ENCODE peak calls at places on chromosome 22, in six cellular contexts. A is ovary; M is small intestine; C is iPS DF 6.9; Y is kidney; Q is CD8-positive, alpha-beta T cell. O is an unnamed sample.
A peak's percentile ranks its signal among the peaks of the same experiment; 100 is the strongest.

GRCh38 chr22:49094151-49094550 is 733.5 kb downstream of the BRD1 start:
- DNase-seq in A (no peak), M (no peak), C (no peak), Y (peak; percentile 55), Q (no peak), O (no peak)

GRCh38 chr22:27358096-27358870 is 443.3 kb downstream of the MN1 start:
- DNase-seq in A (no peak), M (no peak), C (no peak), Y (no peak), Q (no peak), O (no peak)

GRCh38 chr22:50738649-50739227 is 734 bp downstream of the ACR start:
- DNase-seq in A (no peak), M (no peak), C (no peak), Y (peak; percentile 29), Q (no peak), O (no peak)

GRCh38 chr22:17753401-17753989 is 20.8 kb downstream of the BID start:
- DNase-seq in A (peak; percentile 19), M (no peak), C (no peak), Y (no peak), Q (no peak), O (peak; percentile 48)

GRCh38 chr22:49298834-49299750 is 528.6 kb downstream of the BRD1 start:
- DNase-seq in A (no peak), M (no peak), C (no peak), Y (no peak), Q (no peak), O (no peak)

GRCh38 chr22:29697853-29698598 is 21.8 kb upstream of the CABP7 start:
- DNase-seq in A (no peak), M (no peak), C (no peak), Y (no peak), Q (no peak), O (no peak)

GRCh38 chr22:38212442-38212841 is 10.6 kb downstream of the MAFF start:
- DNase-seq in A (no peak), M (no peak), C (no peak), Y (no peak), Q (no peak), O (no peak)

GRCh38 chr22:49390954-49391353 is 436.7 kb downstream of the BRD1 start:
- DNase-seq in A (no peak), M (no peak), C (no peak), Y (no peak), Q (no peak), O (no peak)

GRCh38 chr22:49769691-49770315 is 57.9 kb downstream of the BRD1 start:
- DNase-seq in A (peak; percentile 36), M (no peak), C (no peak), Y (peak; percentile 49), Q (no peak), O (no peak)

GRCh38 chr22:29265929-29266328 is 1.9 kb downstream of the RHBDD3 start:
- DNase-seq in A (peak; percentile 61), M (no peak), C (no peak), Y (no peak), Q (no peak), O (no peak)

GRCh38 chr22:37998543-37998942 is 14.2 kb upstream of the SOX10 start:
- DNase-seq in A (no peak), M (no peak), C (no peak), Y (no peak), Q (no peak), O (no peak)

GRCh38 chr22:20315337-20316216 is 4.3 kb downstream of the DGCR6L start:
- DNase-seq in A (no peak), M (no peak), C (no peak), Y (peak; percentile 67), Q (no peak), O (no peak)

GRCh38 chr22:43627485-43628252 is 184.4 kb downstream of the EFCAB6 start:
- DNase-seq in A (no peak), M (no peak), C (no peak), Y (no peak), Q (no peak), O (no peak)

GRCh38 chr22:50577987-50578775 is at the start of gene CPT1B:
- DNase-seq in A (no peak), M (no peak), C (no peak), Y (no peak), Q (no peak), O (no peak)

GRCh38 chr22:25051073-25051472 is 98.6 kb downstream of the KIAA1671 start:
- DNase-seq in A (no peak), M (no peak), C (peak; percentile 27), Y (no peak), Q (no peak), O (peak; percentile 27)

GRCh38 chr22:44218071-44218470 is 37.3 kb downstream of the PARVG start:
- DNase-seq in A (no peak), M (no peak), C (no peak), Y (no peak), Q (no peak), O (no peak)

GRCh38 chr22:43514476-43515157 is 102.8 kb downstream of the MPPED1 start:
- DNase-seq in A (no peak), M (no peak), C (no peak), Y (peak; percentile 58), Q (no peak), O (no peak)

DNA sequence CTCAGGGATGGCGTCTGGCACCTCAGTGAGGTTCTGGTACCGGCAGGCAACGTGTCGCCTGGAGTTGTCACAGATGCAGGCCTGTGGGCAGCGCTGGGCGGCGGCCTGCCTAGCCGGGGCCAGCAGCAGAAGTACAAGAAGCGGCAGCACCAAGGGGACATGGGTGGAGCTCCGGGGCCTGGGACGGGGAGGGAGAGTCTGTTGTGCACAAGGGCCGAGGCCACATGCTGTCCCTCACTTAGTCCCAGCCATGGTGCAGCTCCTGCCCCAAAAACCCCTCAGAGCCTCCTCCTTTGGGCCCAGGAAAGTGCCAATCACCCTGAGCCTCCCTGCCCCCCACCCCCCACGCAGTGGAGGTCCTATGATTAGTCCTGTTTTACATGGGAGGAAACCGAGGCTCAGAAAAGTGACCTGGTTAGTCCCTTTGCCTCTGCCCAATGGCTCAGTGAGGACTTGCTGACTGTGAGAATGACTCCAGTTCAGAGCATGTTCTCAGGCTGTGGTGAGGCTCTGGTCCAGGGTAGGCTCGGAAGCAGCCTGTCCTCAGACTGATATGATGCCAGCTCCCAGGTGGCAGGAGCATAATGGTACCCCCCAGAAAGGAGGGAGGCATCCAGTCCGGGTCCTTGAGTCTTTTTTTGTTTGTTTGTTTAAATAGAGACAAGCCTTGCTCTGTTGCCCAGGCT is 1.1 kb downstream of the CHADL start:
- DNase-seq in A (no peak), M (no peak), C (no peak), Y (no peak), Q (no peak), O (no peak)
- H3K36me3 ChIP-seq in A (no peaks in the 10 kb centered on the region), M (no peaks in the 10 kb centered on the region), C (no peaks in the 10 kb centered on the region), Y (no peaks in the 10 kb centered on the region), Q (no peaks in the 10 kb centered on the region), O (no peaks in the 10 kb centered on the region)

GRCh38 chr22:36198482-36198881 is 3.1 kb downstream of the APOL4 start:
- DNase-seq in A (no peak), M (no peak), C (no peak), Y (no peak), Q (no peak), O (no peak)

GRCh38 chr22:36197065-36197440 is 4.6 kb downstream of the APOL4 start:
- DNase-seq in A (peak; percentile 86), M (no peak), C (peak; percentile 41), Y (no peak), Q (no peak), O (no peak)

GRCh38 chr22:36194971-36195370 is 6.6 kb downstream of the APOL4 start:
- DNase-seq in A (peak; percentile 57), M (peak; percentile 71), C (peak; percentile 25), Y (no peak), Q (peak; percentile 25), O (peak; percentile 65)

GRCh38 chr22:36197601-36198146 is 3.9 kb downstream of the APOL4 start:
- DNase-seq in A (peak; percentile 63), M (no peak), C (no peak), Y (no peak), Q (no peak), O (no peak)

DNA sequence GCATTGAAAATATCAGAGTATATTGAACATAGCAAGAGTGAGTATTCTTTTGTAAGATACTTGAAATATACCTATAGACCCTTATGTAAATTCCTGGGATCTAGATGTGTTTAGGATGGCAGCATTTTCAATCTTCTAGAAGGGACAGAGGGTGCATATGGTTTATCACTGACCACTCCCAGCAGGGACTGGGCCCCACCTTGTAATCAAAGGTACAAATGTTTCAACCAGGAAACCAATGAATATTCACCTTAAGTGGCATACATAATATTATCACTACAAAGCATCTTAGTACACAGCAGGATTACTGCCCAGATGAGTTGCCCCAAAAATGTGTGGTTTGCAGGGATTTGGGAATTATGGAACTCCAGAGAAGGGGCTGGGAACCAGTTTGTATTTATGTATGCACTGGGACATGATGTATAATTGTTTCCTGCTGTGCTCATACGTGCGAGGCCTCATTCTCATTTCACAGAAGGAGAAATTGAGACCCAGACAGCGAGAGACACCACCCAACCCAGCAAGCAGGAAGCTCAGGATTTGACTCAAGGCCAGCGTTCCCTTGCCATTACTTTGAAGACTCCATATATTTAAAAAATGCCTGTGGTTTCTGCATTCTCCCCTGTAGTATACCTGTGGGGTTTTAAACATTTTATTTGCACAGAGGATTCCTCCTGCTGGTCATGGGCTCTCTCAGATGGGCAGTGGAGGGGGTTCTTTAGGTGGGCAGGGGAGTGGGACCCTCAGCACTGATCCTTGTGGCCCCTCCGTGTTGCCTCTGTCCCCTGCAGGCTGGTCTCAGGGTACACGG is 5.2 kb downstream of the APOL4 start:
- DNase-seq in A (no peak), M (peak; percentile 55), C (no peak), Y (no peak), Q (no peak), O (no peak)
- H3K36me3 ChIP-seq in A (no peaks in the 10 kb centered on the region), M (no peaks in the 10 kb centered on the region), C (no peaks in the 10 kb centered on the region), Y (no peaks in the 10 kb centered on the region), Q (no peaks in the 10 kb centered on the region), O (no peaks in the 10 kb centered on the region)

DNA sequence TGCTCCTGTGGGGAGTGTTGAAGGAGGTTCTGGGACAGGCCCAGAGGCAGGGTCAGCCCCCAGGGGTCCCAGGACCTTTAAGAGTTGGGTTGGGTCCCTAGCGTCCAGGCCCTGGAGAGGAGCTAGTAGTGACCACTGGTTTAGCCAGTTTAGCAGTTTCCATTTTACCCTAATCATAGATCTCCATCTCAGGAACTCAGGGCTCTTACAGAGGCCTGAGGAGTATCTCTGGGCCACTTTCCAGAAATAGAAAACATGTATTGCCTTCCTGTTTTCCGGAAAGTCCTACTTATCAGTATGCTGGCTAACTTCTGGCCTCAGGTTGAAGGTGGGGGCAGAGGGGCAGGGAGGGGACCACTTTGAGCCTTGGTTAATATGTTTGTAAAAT is 13.5 kb downstream of the NCF4 start:
- DNase-seq in A (no peak), M (no peak), C (no peak), Y (no peak), Q (no peak), O (no peak)
- H3K36me3 ChIP-seq in A (no peaks in the 10 kb centered on the region), M (no peaks in the 10 kb centered on the region), C (no peaks in the 10 kb centered on the region), Y (no peaks in the 10 kb centered on the region), Q (no peaks in the 10 kb centered on the region), O (no peaks in the 10 kb centered on the region)

GRCh38 chr22:46104170-46104880 is 46.0 kb upstream of the PPARA start:
- DNase-seq in A (peak; percentile 90), M (no peak), C (no peak), Y (no peak), Q (no peak), O (no peak)

GRCh38 chr22:46104881-46105493 is 45.3 kb upstream of the PPARA start:
- DNase-seq in A (no peak), M (no peak), C (no peak), Y (no peak), Q (no peak), O (no peak)

GRCh38 chr22:46103181-46103580 is 47.1 kb upstream of the PPARA start:
- DNase-seq in A (no peak), M (no peak), C (no peak), Y (no peak), Q (no peak), O (no peak)

GRCh38 chr22:46102752-46103151 is 47.6 kb upstream of the PPARA start:
- DNase-seq in A (no peak), M (no peak), C (no peak), Y (no peak), Q (no peak), O (no peak)

GRCh38 chr22:46103664-46104063 is 46.7 kb upstream of the PPARA start:
- DNase-seq in A (no peak), M (no peak), C (no peak), Y (no peak), Q (no peak), O (no peak)
- H3K36me3 ChIP-seq in A (no peaks in the 10 kb centered on the region), M (peaks cover 3% of the 10 kb centered on the region), C (peaks cover 2% of the 10 kb centered on the region), Y (peaks cover 11% of the 10 kb centered on the region), Q (no peaks in the 10 kb centered on the region), O (peaks cover 29% of the 10 kb centered on the region)